ENCODE peak calls at places on chromosome 11, in five cellular contexts. T is stomach, H is ovary, X is upper lobe of left lung, K is HepG2. E is an unnamed sample.
A peak's percentile ranks its signal among the peaks of the same experiment; 100 is the strongest.

GRCh38 chr11:78097666-78098385 is 18.2 kb upstream of the NDUFC2 start:
- DNase-seq in T (no peak), H (no peak), X (no peak), K (no peak), E (no peak)

GRCh38 chr11:134052988-134053945 is 15.6 kb upstream of the JAM3 start:
- DNase-seq in T (no peak), H (no peak), X (no peak), K (no peak), E (no peak)

GRCh38 chr11:75475767-75476650 is 43.0 kb upstream of the KLHL35 start:
- DNase-seq in T (peak; percentile 30), H (peak; percentile 73), X (no peak), K (no peak), E (no peak)

GRCh38 chr11:65560555-65561418 is 2.6 kb upstream of the LTBP3 start:
- DNase-seq in T (peak; percentile 62), H (peak; percentile 86), X (no peak), K (no peak), E (no peak)

GRCh38 chr11:2529173-2529572 is 84.4 kb downstream of the KCNQ1 start:
- DNase-seq in T (no peak), H (peak; percentile 21), X (no peak), K (no peak), E (no peak)

GRCh38 chr11:122863704-122864326 is 18.7 kb upstream of the JHY start:
- DNase-seq in T (no peak), H (peak; percentile 61), X (no peak), K (no peak), E (peak; percentile 21)

GRCh38 chr11:109037856-109038780 is 373.2 kb downstream of the DDX10 start:
- DNase-seq in T (no peak), H (no peak), X (no peak), K (no peak), E (peak; percentile 79)

GRCh38 chr11:86769219-86769618 is 31.1 kb upstream of the PRSS23 start:
- DNase-seq in T (no peak), H (no peak), X (no peak), K (no peak), E (peak; percentile 70)

GRCh38 chr11:64619811-64620285 is 28.8 kb downstream of the SLC22A12 start:
- DNase-seq in T (no peak), H (peak; percentile 87), X (no peak), K (peak; percentile 41), E (no peak)

DNA sequence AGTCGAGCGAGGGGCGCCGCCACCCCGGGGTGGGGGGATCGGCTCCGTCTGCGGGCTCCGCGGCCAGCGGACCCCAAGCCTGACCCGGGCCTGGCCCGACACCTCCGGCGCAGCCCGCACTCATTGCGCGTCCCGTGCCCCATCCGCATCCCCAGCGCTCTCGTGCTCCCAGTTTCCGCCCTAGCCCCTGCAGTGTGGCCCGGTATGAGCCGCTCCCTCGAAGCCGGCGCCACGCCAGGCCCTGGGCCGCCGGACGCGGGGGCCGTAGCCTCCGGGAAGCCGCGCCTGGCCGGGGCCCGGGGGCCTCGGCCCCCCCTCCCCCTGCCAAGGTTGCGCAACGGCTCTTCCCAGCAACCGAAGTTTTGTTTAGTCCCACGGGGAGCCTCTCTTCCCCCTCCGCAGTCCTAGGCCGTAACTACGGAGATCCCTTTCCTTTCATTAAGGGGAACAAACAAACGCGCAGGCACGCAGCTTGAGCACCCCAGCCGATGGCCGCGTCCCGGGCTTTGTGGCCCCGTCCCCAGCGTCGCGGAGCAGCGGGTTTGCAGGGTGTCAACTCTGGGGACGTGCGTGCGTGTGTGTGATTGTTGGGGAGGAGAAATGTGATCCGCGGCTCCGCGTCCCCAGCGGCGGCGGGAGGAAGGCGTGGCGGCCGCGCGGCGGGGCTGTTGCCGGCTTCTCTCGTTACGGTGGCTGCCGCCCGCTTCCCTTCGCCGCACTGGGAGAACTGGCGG is 883 bp downstream of the HIPK3 start:
- DNase-seq in T (peak; percentile 81), H (peak; percentile 96), X (peak; percentile 97), K (peak; percentile 63), E (peak; percentile 97)
- TF ChIP-seq EP300 in T (peak; percentile 48), H (no peak), X (peak; percentile 8), K (no peak), E (no peak)

GRCh38 chr11:88384678-88385015 is 47.1 kb upstream of the CTSC start:
- DNase-seq in T (no peak), H (no peak), X (no peak), K (no peak), E (no peak)

GRCh38 chr11:88390254-88390653 is 52.7 kb upstream of the CTSC start:
- DNase-seq in T (no peak), H (no peak), X (no peak), K (no peak), E (no peak)
- H3K4me1 ChIP-seq in T (no peaks in the 10 kb centered on the region), H (no peaks in the 10 kb centered on the region), X (no peaks in the 10 kb centered on the region), K (no peaks in the 10 kb centered on the region), E (no peaks in the 10 kb centered on the region)

GRCh38 chr11:104918113-104918824 is 20.0 kb upstream of the CASP12 start:
- DNase-seq in T (no peak), H (no peak), X (no peak), K (no peak), E (no peak)

GRCh38 chr11:104912102-104912501 is 13.8 kb upstream of the CASP12 start:
- DNase-seq in T (no peak), H (no peak), X (no peak), K (no peak), E (no peak)

GRCh38 chr11:104916442-104916841 is 18.2 kb upstream of the CASP12 start:
- DNase-seq in T (no peak), H (no peak), X (no peak), K (no peak), E (no peak)

GRCh38 chr11:104917259-104918112 is 19.2 kb upstream of the CASP12 start:
- DNase-seq in T (no peak), H (no peak), X (no peak), K (no peak), E (no peak)
- TF ChIP-seq POLR2A in T (no peak), H (no peak), X (no peak), K (no peak), E (no peak)

DNA sequence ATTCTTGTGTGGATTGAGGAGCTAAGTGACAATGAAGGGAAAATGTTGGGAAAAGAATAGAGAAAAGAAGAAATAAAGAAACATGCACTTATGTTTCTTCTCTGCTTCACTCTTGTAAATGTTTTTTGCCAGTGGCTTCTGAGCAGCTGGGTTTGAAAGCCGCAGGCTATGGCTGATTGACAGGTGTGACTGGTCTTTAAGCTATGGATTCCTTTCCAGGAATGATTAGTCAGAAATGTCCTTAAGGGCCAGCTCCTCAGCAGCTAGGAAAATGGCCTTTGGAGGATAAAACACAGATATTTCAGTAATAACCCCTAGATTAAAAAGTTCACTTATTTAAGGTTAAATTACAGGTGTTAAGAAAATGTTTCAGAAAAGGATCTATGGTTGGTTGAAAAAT is 6.5 kb upstream of the USP28 start:
- DNase-seq in T (no peak), H (no peak), X (no peak), K (no peak), E (no peak)
- TF ChIP-seq EP300 in T (no peak), H (no peak), X (no peak), K (no peak), E (no peak)

DNA sequence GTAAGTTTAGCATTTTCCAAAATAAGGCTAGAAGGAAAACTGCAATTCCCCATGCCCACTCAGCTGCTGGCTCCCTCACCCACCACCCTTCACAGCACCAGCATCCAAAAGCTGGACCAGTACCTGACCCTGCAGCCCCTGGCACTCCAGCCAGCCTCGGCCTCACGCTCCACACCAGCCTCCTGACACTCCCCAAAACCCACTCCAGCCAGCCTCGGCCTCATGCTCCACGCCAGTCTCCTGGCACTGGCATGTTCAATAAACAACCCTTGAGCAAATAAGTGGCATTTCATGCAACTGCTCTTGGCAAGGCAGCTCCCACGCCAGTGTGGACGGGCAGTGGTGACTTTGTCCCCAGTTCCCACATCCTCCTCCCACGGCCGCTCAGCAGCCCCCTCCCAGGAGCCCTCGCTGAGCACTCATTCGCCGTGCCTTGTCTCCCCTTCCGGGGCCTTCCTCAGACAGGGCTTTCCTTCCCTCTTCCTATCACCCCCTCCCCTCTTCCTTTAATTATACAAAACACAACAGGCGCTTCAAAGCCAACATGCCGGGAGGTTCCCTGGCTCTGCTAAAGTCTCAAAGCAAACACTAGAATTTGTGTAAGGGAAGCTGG is 6.9 kb downstream of the TOLLIP start:
- DNase-seq in T (peak; percentile 51), H (no peak), X (peak; percentile 48), K (peak; percentile 65), E (no peak)
- H3K4me1 ChIP-seq in T (peaks cover 85% of the 10 kb centered on the region), H (peaks cover 32% of the 10 kb centered on the region), X (peaks cover 89% of the 10 kb centered on the region), K (peaks cover 95% of the 10 kb centered on the region), E (peaks cover 100% of the 10 kb centered on the region)

DNA sequence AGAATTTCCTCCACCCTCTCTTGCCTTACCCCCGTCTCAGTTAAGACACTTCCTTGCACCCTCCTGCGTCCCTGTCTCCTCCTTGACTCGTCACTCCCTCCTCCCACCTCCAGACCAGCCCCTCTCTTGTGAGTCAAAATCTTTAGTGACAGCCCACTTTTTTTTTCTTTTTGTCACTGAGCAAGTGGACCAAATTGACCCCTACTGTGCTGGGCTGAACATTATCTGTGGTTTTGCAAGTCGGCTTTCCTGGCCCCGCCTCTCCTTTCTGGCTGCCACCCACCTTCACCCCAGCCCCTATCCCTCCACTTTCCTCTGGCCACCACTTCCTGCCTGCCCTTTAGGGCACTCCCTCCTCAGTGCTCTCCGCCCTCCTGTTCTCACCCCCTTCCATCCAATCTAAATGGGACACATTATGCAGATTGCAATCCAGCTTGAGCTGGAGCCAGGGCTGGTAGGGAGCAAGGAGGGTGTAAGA is at the start of gene APLNR:
- DNase-seq in T (no peak), H (no peak), X (no peak), K (no peak), E (no peak)
- TF ChIP-seq POLR2A in T (no peak), H (no peak), X (no peak), K (no peak), E (no peak)

DNA sequence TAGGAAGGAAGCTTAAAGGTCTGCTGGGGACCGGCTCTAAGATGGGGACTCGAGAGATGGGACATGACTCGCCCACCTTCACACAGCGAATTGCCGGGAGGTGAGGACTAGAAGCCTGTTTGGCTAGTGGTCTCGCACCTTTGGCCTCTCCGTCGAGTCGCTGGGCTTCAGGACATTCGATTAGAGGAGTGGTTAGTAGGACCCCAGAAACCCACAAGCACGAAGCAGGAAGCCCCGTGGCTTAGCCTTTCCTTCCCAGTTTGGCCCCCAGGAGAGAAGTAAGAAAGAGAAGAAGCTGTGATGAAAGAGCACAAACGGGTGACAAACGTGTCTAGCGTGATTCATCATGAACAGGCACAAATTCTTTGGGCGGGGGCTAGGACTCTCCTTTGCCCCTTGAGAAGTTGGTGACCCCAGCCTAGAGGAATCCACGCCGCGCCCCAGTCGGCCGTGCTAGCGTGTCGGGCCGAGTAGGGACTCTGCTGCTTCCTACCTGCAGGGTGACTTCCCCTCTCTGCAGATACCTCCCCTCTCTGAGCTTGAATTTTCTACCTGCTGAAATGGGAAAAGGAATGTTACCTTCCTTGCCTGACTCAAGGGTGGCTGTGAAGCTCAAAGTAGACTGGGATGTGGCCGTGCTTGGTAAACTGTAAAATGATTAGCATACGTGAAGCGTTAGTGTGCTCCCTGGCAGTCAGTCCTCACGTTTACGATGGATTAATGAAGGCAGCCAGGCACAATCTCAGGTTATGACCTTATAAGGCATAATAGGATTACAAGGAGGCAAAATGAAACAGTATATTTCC is 1.1 kb upstream of the ADM start:
- DNase-seq in T (peak; percentile 48), H (no peak), X (peak; percentile 86), K (peak; percentile 44), E (peak; percentile 92)
- TF ChIP-seq EP300 in T (no peak), H (no peak), X (no peak), K (no peak), E (no peak)

GRCh38 chr11:121656333-121657090 is 203.7 kb upstream of the SORL1-AS1 start:
- DNase-seq in T (no peak), H (peak; percentile 58), X (no peak), K (peak; percentile 88), E (peak; percentile 80)
- H3K4me1 ChIP-seq in T (peaks cover 17% of the 10 kb centered on the region), H (peaks cover 11% of the 10 kb centered on the region), X (peaks cover 2% of the 10 kb centered on the region), K (peaks cover 48% of the 10 kb centered on the region), E (peaks cover 31% of the 10 kb centered on the region)

GRCh38 chr11:107857550-107858216 is 904 bp downstream of the SLC35F2 start:
- DNase-seq in T (no peak), H (no peak), X (no peak), K (no peak), E (no peak)
- TF ChIP-seq POLR2A in T (no peak), H (no peak), X (no peak), K (no peak), E (no peak)

E was measured in esophagus muscularis mucosa.